ENCODE peak calls at places on chromosome 4, in five cellular contexts. One of them, this sample, is unnamed.

GRCh38 chr4:122346036-122346435 is 32.8 kb upstream of the ADAD1 start:
- DNase-seq in thoracic aorta: no peak
- DNase-seq in heart right ventricle: no peak
- DNase-seq in tibial artery: no peak
- DNase-seq in transverse colon: no peak
- DNase-seq in this sample: no peak

GRCh38 chr4:36213956-36214355 is 30.4 kb downstream of the ARAP2 start:
- DNase-seq in transverse colon: no peak
- DNase-seq in thoracic aorta: no peak
- DNase-seq in tibial artery: no peak
- DNase-seq in heart right ventricle: no peak
- DNase-seq in this sample: no peak

GRCh38 chr4:140330311-140330900 is 43.0 kb upstream of the SCOC start:
- DNase-seq in heart right ventricle: no peak
- DNase-seq in tibial artery: no peak
- DNase-seq in thoracic aorta: no peak
- DNase-seq in transverse colon: no peak
- DNase-seq in this sample: no peak

GRCh38 chr4:76256968-76257367 is 5.4 kb downstream of the FAM47E start:
- DNase-seq in transverse colon: no peak
- DNase-seq in tibial artery: no peak
- DNase-seq in heart right ventricle: no peak
- DNase-seq in thoracic aorta: no peak
- DNase-seq in this sample: no peak

GRCh38 chr4:26238782-26239647 is 81.8 kb upstream of the RBPJ start:
- DNase-seq in transverse colon: no peak
- DNase-seq in tibial artery: no peak
- DNase-seq in thoracic aorta: no peak
- DNase-seq in heart right ventricle: peak
- DNase-seq in this sample: no peak

GRCh38 chr4:45004847-45005565 is 278.6 kb upstream of the GNPDA2 start:
- DNase-seq in transverse colon: no peak
- DNase-seq in heart right ventricle: no peak
- DNase-seq in thoracic aorta: no peak
- DNase-seq in tibial artery: no peak
- DNase-seq in this sample: no peak

GRCh38 chr4:80386281-80386886 is 50.9 kb downstream of the CFAP299 start:
- DNase-seq in thoracic aorta: no peak
- DNase-seq in tibial artery: no peak
- DNase-seq in transverse colon: no peak
- DNase-seq in heart right ventricle: no peak
- DNase-seq in this sample: no peak

GRCh38 chr4:186351672-186352194 is 85.7 kb downstream of the F11 start:
- DNase-seq in transverse colon: no peak
- DNase-seq in tibial artery: no peak
- DNase-seq in thoracic aorta: no peak
- DNase-seq in heart right ventricle: no peak
- DNase-seq in this sample: no peak

GRCh38 chr4:69977582-69977981 is 12.1 kb upstream of the CSN2 start:
- DNase-seq in tibial artery: no peak
- DNase-seq in thoracic aorta: no peak
- DNase-seq in transverse colon: no peak
- DNase-seq in heart right ventricle: no peak
- DNase-seq in this sample: no peak
- H3K4me3 ChIP-seq in tibial artery: no peak
- H3K4me3 ChIP-seq in thoracic aorta: no peak
- H3K4me3 ChIP-seq in transverse colon: no peak
- H3K4me3 ChIP-seq in heart right ventricle: no peak
- H3K4me3 ChIP-seq in this sample: no peak

GRCh38 chr4:175970734-175971133 is 94.9 kb upstream of the WDR17 start:
- DNase-seq in thoracic aorta: no peak
- DNase-seq in tibial artery: no peak
- DNase-seq in transverse colon: no peak
- DNase-seq in heart right ventricle: no peak
- DNase-seq in this sample: no peak

GRCh38 chr4:175971393-175972179 is 94.1 kb upstream of the WDR17 start:
- DNase-seq in heart right ventricle: no peak
- DNase-seq in thoracic aorta: no peak
- DNase-seq in tibial artery: no peak
- DNase-seq in transverse colon: no peak
- DNase-seq in this sample: no peak

GRCh38 chr4:175970072-175970471 is 95.6 kb upstream of the WDR17 start:
- DNase-seq in tibial artery: no peak
- DNase-seq in transverse colon: no peak
- DNase-seq in heart right ventricle: no peak
- DNase-seq in thoracic aorta: no peak
- DNase-seq in this sample: no peak
- H3K4me3 ChIP-seq in tibial artery: no peak
- H3K4me3 ChIP-seq in transverse colon: no peak
- H3K4me3 ChIP-seq in heart right ventricle: no peak
- H3K4me3 ChIP-seq in thoracic aorta: no peak
- H3K4me3 ChIP-seq in this sample: no peak

DNA sequence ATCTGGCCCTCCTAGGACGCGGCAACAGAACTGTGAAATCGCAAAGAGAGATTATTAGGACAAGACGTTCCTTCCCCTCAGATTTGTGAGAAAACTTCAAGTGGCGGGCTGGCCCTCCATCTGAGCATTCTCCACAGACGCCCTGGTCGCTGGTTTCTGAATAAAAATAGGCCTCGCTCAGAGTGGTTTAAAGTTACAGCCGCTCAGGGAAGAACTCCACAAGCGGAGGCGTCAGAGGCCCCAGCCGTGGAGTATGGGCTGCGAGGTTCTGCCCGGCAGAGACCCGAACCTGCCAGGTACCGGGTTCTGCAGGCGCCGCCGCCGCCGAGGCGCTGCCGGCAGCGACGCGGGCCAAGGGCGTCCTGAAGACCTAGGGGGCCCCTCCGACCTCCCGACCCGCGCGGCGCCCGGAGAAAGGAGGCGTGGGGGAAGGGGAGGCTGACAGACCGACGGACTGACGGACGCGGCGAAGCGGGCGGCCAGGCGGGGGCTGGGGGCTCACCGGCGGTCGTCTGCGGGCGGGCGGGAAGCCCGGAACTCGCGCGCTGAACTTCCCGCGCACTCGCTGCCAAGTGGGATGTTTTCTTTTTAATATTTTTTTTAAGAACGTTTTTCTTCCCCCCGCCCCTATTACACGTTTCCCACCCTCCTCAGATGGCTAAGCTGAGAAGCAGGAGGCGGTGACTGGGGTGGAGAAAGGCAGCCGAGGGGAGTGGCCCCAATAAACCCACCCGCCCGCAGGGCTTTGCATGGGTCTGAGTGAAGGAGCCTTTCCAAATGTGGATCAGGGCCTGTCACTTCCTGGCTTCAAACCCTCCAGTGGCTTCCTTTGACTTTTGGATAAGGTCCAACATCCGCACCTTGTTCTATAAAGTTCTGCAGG is at the start of gene PABPC4L:
- DNase-seq in tibial artery: peak
- DNase-seq in heart right ventricle: peak
- DNase-seq in thoracic aorta: no peak
- DNase-seq in transverse colon: no peak
- DNase-seq in this sample: peak
- H3K4me3 ChIP-seq in tibial artery: peak
- H3K4me3 ChIP-seq in heart right ventricle: peak
- H3K4me3 ChIP-seq in thoracic aorta: peak
- H3K4me3 ChIP-seq in transverse colon: peak
- H3K4me3 ChIP-seq in this sample: peak

GRCh38 chr4:180521181-180521580 is 1722.0 kb upstream of the TENM3 start:
- DNase-seq in heart right ventricle: no peak
- DNase-seq in transverse colon: no peak
- DNase-seq in thoracic aorta: no peak
- DNase-seq in tibial artery: no peak
- DNase-seq in this sample: no peak
- H3K4me3 ChIP-seq in heart right ventricle: no peak
- H3K4me3 ChIP-seq in transverse colon: no peak
- H3K4me3 ChIP-seq in thoracic aorta: no peak
- H3K4me3 ChIP-seq in tibial artery: no peak
- H3K4me3 ChIP-seq in this sample: no peak

DNA sequence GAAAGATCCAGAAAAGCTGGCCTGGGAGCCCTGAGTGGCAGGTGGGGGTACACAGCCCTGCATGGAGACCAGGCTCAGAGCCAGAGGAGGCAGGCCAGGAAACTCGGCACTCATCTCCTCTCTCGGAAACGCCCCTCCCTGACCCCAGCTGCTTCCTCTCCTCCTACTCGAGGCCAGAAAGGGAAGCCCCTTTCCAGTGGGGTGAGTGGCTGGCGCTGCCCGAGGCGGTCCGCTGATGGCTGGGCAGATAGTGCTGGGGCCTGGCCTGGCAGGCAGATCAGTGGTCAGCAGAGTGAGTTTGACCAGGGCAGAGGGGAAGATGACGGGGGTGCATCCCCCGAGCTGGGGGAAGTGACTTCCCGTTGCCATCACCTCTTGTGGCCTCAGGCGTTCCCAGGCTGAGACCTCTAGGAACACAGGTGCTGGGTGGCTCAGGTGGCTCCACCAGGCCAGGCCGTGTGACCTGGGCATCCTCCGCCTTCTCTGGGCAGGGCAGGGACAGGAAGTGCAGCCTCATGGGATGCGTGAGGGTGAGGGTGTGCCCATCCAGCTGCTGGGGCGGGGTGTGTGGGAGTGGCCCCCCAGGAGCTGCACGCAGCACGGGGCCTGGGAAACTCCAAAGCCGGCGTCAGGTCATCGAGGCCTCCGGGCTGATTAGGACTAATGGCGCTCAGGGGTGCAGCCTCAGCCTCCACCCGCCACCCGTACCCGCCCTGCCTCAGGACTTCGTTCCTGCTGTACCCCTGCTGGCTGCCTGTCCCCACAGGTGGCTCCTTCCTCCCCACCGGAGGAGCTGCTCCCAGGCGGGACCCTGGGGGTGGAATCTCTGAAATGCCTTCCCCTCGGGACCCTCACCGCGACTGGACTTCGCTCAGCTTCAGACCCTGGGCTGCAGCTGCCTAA is 5.8 kb downstream of the SH3BP2 start:
- DNase-seq in transverse colon: peak
- DNase-seq in heart right ventricle: peak
- DNase-seq in thoracic aorta: peak
- DNase-seq in tibial artery: peak
- DNase-seq in this sample: peak
- H3K4me3 ChIP-seq in transverse colon: no peak
- H3K4me3 ChIP-seq in heart right ventricle: peak
- H3K4me3 ChIP-seq in thoracic aorta: peak
- H3K4me3 ChIP-seq in tibial artery: no peak
- H3K4me3 ChIP-seq in this sample: peak

This sample was measured in coronary artery.